ENCODE peak calls at places on chromosomes 6 and 20, in four cellular contexts. One of them, this sample, is unnamed.

GRCh38 chr6:99743647-99744046 is 137.0 kb downstream of the PRDM13 start:
- DNase-seq in pancreas: no peak
- DNase-seq in HTR-8/SVneo: no peak
- DNase-seq in stimulated activated CD4-positive, alpha-beta T cell treated with anti-CD3 and anti-CD28 coated beads, TNF-alpha, amount 100 ng/mL, for 48 hours: no peak
- DNase-seq in this sample: no peak

GRCh38 chr20:20864346-20865096 is 152.1 kb upstream of the RALGAPA2 start:
- DNase-seq in pancreas: no peak
- DNase-seq in HTR-8/SVneo: peak
- DNase-seq in stimulated activated CD4-positive, alpha-beta T cell treated with anti-CD3 and anti-CD28 coated beads, TNF-alpha, amount 100 ng/mL, for 48 hours: no peak
- DNase-seq in this sample: no peak

GRCh38 chr6:26553739-26554668 is 15.8 kb downstream of the HMGN4 start:
- DNase-seq in pancreas: peak
- DNase-seq in HTR-8/SVneo: no peak
- DNase-seq in stimulated activated CD4-positive, alpha-beta T cell treated with anti-CD3 and anti-CD28 coated beads, TNF-alpha, amount 100 ng/mL, for 48 hours: peak
- DNase-seq in this sample: peak

GRCh38 chr6:12060780-12061619 is 48.9 kb downstream of the HIVEP1 start:
- DNase-seq in pancreas: no peak
- DNase-seq in HTR-8/SVneo: no peak
- DNase-seq in stimulated activated CD4-positive, alpha-beta T cell treated with anti-CD3 and anti-CD28 coated beads, TNF-alpha, amount 100 ng/mL, for 48 hours: peak
- DNase-seq in this sample: peak

GRCh38 chr20:57390604-57391438 is at the start of gene RBM38:
- DNase-seq in pancreas: peak
- DNase-seq in HTR-8/SVneo: peak
- DNase-seq in stimulated activated CD4-positive, alpha-beta T cell treated with anti-CD3 and anti-CD28 coated beads, TNF-alpha, amount 100 ng/mL, for 48 hours: peak
- DNase-seq in this sample: peak

GRCh38 chr6:117404548-117404947 is 21.2 kb downstream of the ROS1 start:
- DNase-seq in pancreas: no peak
- DNase-seq in HTR-8/SVneo: peak
- DNase-seq in stimulated activated CD4-positive, alpha-beta T cell treated with anti-CD3 and anti-CD28 coated beads, TNF-alpha, amount 100 ng/mL, for 48 hours: no peak
- DNase-seq in this sample: no peak

GRCh38 chr6:14476793-14477531 is 359.4 kb downstream of the CD83 start:
- DNase-seq in pancreas: peak
- DNase-seq in HTR-8/SVneo: peak
- DNase-seq in stimulated activated CD4-positive, alpha-beta T cell treated with anti-CD3 and anti-CD28 coated beads, TNF-alpha, amount 100 ng/mL, for 48 hours: no peak
- DNase-seq in this sample: no peak

GRCh38 chr20:7912551-7912950 is 27.7 kb downstream of the HAO1 start:
- DNase-seq in pancreas: no peak
- DNase-seq in HTR-8/SVneo: no peak
- DNase-seq in stimulated activated CD4-positive, alpha-beta T cell treated with anti-CD3 and anti-CD28 coated beads, TNF-alpha, amount 100 ng/mL, for 48 hours: no peak
- DNase-seq in this sample: no peak

GRCh38 chr20:53911301-53911700 is 159.1 kb downstream of the BCAS1 start:
- DNase-seq in pancreas: no peak
- DNase-seq in HTR-8/SVneo: no peak
- DNase-seq in stimulated activated CD4-positive, alpha-beta T cell treated with anti-CD3 and anti-CD28 coated beads, TNF-alpha, amount 100 ng/mL, for 48 hours: no peak
- DNase-seq in this sample: no peak

GRCh38 chr6:73879466-73879865 is 183.5 kb downstream of the CD109 start:
- DNase-seq in pancreas: no peak
- DNase-seq in HTR-8/SVneo: no peak
- DNase-seq in stimulated activated CD4-positive, alpha-beta T cell treated with anti-CD3 and anti-CD28 coated beads, TNF-alpha, amount 100 ng/mL, for 48 hours: no peak
- DNase-seq in this sample: no peak

GRCh38 chr6:116508527-116508926 is 2.9 kb upstream of the CALHM5 start:
- DNase-seq in pancreas: no peak
- DNase-seq in HTR-8/SVneo: no peak
- DNase-seq in stimulated activated CD4-positive, alpha-beta T cell treated with anti-CD3 and anti-CD28 coated beads, TNF-alpha, amount 100 ng/mL, for 48 hours: no peak
- DNase-seq in this sample: no peak

GRCh38 chr20:38024496-38024895 is 8.8 kb downstream of the TTI1 start:
- DNase-seq in pancreas: no peak
- DNase-seq in HTR-8/SVneo: no peak
- DNase-seq in stimulated activated CD4-positive, alpha-beta T cell treated with anti-CD3 and anti-CD28 coated beads, TNF-alpha, amount 100 ng/mL, for 48 hours: no peak
- DNase-seq in this sample: no peak

GRCh38 chr6:108365488-108365887 is 70.6 kb downstream of the AFG1L start:
- DNase-seq in pancreas: no peak
- DNase-seq in HTR-8/SVneo: no peak
- DNase-seq in stimulated activated CD4-positive, alpha-beta T cell treated with anti-CD3 and anti-CD28 coated beads, TNF-alpha, amount 100 ng/mL, for 48 hours: no peak
- DNase-seq in this sample: no peak

This sample was measured in lung.